ENCODE peak calls at places on chromosomes 11 and 22, in four cellular contexts. Q is stomach, G is HCT116, N is vagina. D is an unnamed sample.
A peak's percentile ranks its signal among the peaks of the same experiment; 100 is the strongest.

GRCh38 chr11:18277560-18278271 is 11.7 kb downstream of the SAA1 start:
- DNase-seq in Q (no peak), G (no peak), N (no peak), D (no peak)

GRCh38 chr11:17805873-17806272 is 71.3 kb downstream of the KCNC1 start:
- DNase-seq in Q (no peak), G (no peak), N (no peak), D (peak; percentile 18)

GRCh38 chr22:46007848-46008261 is 30.9 kb upstream of the WNT7B start:
- DNase-seq in Q (peak; percentile 39), G (no peak), N (no peak), D (peak; percentile 93)

GRCh38 chr11:36214484-36214883 is 74.7 kb downstream of the COMMD9 start:
- DNase-seq in Q (no peak), G (no peak), N (no peak), D (no peak)

GRCh38 chr22:37775785-37776638 is 31.7 kb upstream of the GCAT start:
- DNase-seq in Q (no peak), G (no peak), N (no peak), D (no peak)

GRCh38 chr11:57639321-57640067 is 10.2 kb downstream of the YPEL4 start:
- DNase-seq in Q (no peak), G (no peak), N (no peak), D (no peak)

GRCh38 chr11:94771390-94771789 is 3.2 kb downstream of the AMOTL1 start:
- DNase-seq in Q (no peak), G (no peak), N (no peak), D (no peak)

GRCh38 chr22:19356708-19357269 is 65.3 kb upstream of the CLTCL1 start:
- DNase-seq in Q (no peak), G (no peak), N (no peak), D (no peak)

GRCh38 chr11:37511425-37511933 is 913.4 kb upstream of the RAG2 start:
- DNase-seq in Q (no peak), G (no peak), N (no peak), D (no peak)

GRCh38 chr11:118610773-118611432 is 3.5 kb downstream of the PHLDB1 start:
- DNase-seq in Q (peak; percentile 90), G (no peak), N (no peak), D (peak; percentile 82)

GRCh38 chr11:82927264-82927880 is 25.8 kb downstream of the DDIAS start:
- DNase-seq in Q (no peak), G (peak; percentile 34), N (no peak), D (no peak)

GRCh38 chr11:93225642-93226041 is 27.9 kb upstream of the SLC36A4 start:
- DNase-seq in Q (no peak), G (peak; percentile 13), N (no peak), D (no peak)

GRCh38 chr11:12695221-12695794 is 21.1 kb downstream of the TEAD1 start:
- DNase-seq in Q (no peak), G (no peak), N (no peak), D (no peak)

GRCh38 chr11:12695878-12696277 is 21.7 kb downstream of the TEAD1 start:
- DNase-seq in Q (no peak), G (no peak), N (no peak), D (no peak)

GRCh38 chr11:12694182-12694531 is 19.9 kb downstream of the TEAD1 start:
- DNase-seq in Q (peak; percentile 61), G (no peak), N (no peak), D (no peak)

GRCh38 chr11:12698049-12698448 is 23.8 kb downstream of the TEAD1 start:
- DNase-seq in Q (no peak), G (no peak), N (no peak), D (no peak)

GRCh38 chr11:12696911-12697581 is 22.8 kb downstream of the TEAD1 start:
- DNase-seq in Q (no peak), G (peak; percentile 57), N (no peak), D (no peak)
- H3K27ac ChIP-seq in Q (no peak overlapping the region), G (peak overlapping the region; percentile 92), N (no peak overlapping the region), D (no peak overlapping the region)

GRCh38 chr11:27623945-27624523 is 76.2 kb downstream of the BDNF start:
- DNase-seq in Q (no peak), G (no peak), N (no peak), D (no peak)

GRCh38 chr11:27626269-27626937 is 73.9 kb downstream of the BDNF start:
- DNase-seq in Q (no peak), G (no peak), N (no peak), D (no peak)

GRCh38 chr11:27627979-27628378 is 72.3 kb downstream of the BDNF start:
- DNase-seq in Q (no peak), G (no peak), N (no peak), D (no peak)

GRCh38 chr11:27625347-27625912 is 74.8 kb downstream of the BDNF start:
- DNase-seq in Q (no peak), G (no peak), N (no peak), D (no peak)

DNA sequence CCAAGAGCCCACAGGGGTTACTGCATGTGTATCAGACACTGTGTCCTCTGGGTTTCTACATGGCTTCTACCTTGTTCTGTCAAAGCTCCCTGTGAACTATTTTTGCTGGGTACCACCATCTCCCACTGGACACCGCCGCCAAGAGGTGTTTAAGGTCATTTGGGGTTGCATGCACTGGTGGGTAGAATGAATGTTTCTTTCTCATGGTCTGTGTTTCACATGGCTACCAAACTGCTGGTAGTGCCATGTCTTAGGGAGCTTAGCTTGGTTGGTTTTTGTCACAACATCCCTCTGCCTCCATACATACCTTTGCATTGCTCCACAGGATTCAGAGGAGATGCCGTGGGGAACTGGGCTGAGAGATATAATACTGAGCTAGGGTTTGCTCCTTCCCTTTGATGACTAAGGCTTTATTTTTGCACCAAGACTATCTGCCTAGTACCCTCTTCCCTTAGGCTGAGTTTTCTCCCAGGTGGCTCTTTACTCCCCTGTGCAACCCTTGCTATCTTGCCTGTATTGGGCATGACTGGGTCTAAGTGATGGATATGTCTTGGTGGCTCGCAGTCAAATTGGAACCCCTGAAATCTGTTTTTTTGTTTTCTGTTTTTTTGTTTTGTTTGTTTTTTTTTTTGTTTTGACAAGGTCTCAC is 73.2 kb downstream of the BDNF start:
- DNase-seq in Q (no peak), G (no peak), N (no peak), D (no peak)
- TF ChIP-seq POLR2AphosphoS5 in Q (no peak), G (no peak), N (no peak), D (no peak)

DNA sequence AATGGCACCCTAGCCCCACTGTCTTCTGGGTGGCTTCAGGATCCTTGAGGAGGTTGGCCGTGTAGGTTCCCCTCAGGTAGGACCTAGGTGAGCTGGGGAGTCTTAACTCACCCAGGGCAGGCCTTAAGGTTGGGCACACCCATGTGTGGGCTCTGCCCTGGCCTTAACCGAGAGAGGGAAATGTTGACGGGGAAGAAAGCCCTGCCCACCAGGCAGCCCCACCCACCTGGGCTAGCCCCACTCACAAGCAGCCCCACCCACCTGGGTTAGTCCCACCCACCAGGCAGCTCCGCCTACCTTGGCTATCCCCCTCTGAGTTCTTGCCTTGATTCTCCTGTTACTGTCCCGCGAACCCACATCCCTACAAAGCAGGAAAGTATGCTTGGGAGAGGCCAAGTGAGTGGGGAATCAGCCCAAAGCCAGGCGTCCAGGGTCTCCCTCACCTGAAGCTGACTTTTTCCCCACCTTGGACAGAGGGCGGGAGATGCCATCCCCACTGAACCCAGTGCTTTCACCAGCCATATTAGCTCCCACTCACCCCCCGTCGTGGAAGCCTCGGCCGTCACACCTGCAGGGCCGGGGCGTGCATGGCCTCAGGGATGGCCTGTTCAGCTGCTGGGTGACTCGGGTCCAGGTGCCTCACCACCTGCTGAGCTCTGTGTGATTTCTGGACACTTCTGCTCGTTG is at the start of gene MYEOV:
- DNase-seq in Q (peak; percentile 67), G (peak; percentile 88), N (no peak), D (no peak)
- H3K27ac ChIP-seq in Q (no peak within 1 kb of the TSS), G (peak within 1 kb of the TSS; percentile 99), N (no peak within 1 kb of the TSS), D (no peak within 1 kb of the TSS)

DNA sequence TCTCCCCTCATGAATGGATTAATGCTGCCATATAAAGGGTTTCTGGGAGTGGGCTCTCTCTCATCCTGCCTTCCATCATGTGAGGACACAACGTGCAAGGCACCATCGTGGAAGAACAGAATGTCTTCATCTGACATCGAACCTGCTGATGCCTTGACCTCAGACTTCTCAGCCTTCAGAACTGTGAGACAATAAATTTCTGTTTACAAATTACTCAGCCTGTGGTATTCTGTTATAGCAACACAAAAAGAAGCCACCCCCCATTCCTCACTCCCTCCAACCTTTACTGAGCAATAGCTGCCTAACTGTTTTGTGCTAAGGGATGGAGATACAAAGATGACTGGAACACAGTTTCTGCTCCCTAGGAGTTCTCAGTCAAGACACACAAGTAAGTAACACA is 106.1 kb upstream of the PLET1 start:
- DNase-seq in Q (no peak), G (no peak), N (peak; percentile 37), D (no peak)
- TF ChIP-seq POLR2AphosphoS5 in Q (no peak), G (no peak), N (no peak), D (no peak)

GRCh38 chr11:79439893-79440450 is 858 bp downstream of the TENM4 start:
- DNase-seq in Q (no peak), G (no peak), N (no peak), D (peak; percentile 67)
- H3K27ac ChIP-seq in Q (peak overlapping the region; percentile 47), G (no peak overlapping the region), N (peak overlapping the region; percentile 92), D (peak overlapping the region; percentile 83)

GRCh38 chr11:61498767-61499341 is 9.7 kb upstream of the LRRC10B start:
- DNase-seq in Q (no peak), G (no peak), N (no peak), D (no peak)
- TF ChIP-seq POLR2AphosphoS5 in Q (no peak), G (no peak), N (no peak), D (no peak)

GRCh38 chr22:40531951-40532900 is 104.3 kb downstream of the MRTFA start:
- DNase-seq in Q (no peak), G (no peak), N (no peak), D (no peak)
- H3K27ac ChIP-seq in Q (no peak overlapping the region), G (no peak overlapping the region), N (peak overlapping the region; percentile 76), D (peak overlapping the region; percentile 10)

GRCh38 chr11:35138058-35138457 is 913 bp upstream of the CD44 start:
- DNase-seq in Q (no peak), G (no peak), N (no peak), D (no peak)
- TF ChIP-seq POLR2AphosphoS5 in Q (no peak), G (no peak), N (no peak), D (no peak)